ENCODE peak calls at places on chromosomes 2 and 18, in four cellular contexts. One of them, this sample, is unnamed.
A peak's percentile ranks its signal among the peaks of the same experiment; 100 is the strongest.

GRCh38 chr2:233611284-233611683 is 6.1 kb upstream of the UGT1A8 start:
- DNase-seq in astrocyte: no peak
- DNase-seq in heart right ventricle: no peak
- DNase-seq in astrocyte of the hippocampus: no peak
- DNase-seq in this sample: no peak

GRCh38 chr2:171794918-171795317 is 99.1 kb downstream of the SLC25A12 start:
- DNase-seq in astrocyte: no peak
- DNase-seq in heart right ventricle: no peak
- DNase-seq in astrocyte of the hippocampus: peak; percentile 3
- DNase-seq in this sample: no peak

GRCh38 chr2:218079943-218080913 is 11.2 kb downstream of the RUFY4 start:
- DNase-seq in astrocyte: no peak
- DNase-seq in heart right ventricle: no peak
- DNase-seq in astrocyte of the hippocampus: no peak
- DNase-seq in this sample: peak; percentile 43

GRCh38 chr2:26316041-26316440 is 29.9 kb upstream of the SELENOI start:
- DNase-seq in astrocyte: no peak
- DNase-seq in heart right ventricle: no peak
- DNase-seq in astrocyte of the hippocampus: peak; percentile 21
- DNase-seq in this sample: no peak

GRCh38 chr2:232483923-232484627 is 3.6 kb downstream of the ECEL1 start:
- DNase-seq in astrocyte: no peak
- DNase-seq in heart right ventricle: no peak
- DNase-seq in astrocyte of the hippocampus: no peak
- DNase-seq in this sample: no peak

GRCh38 chr18:6521804-6522418 is 107.2 kb upstream of the L3MBTL4 start:
- DNase-seq in astrocyte: peak; percentile 8
- DNase-seq in heart right ventricle: no peak
- DNase-seq in astrocyte of the hippocampus: peak; percentile 62
- DNase-seq in this sample: no peak

GRCh38 chr2:238905721-238906120 is 57.8 kb downstream of the TWIST2 start:
- DNase-seq in astrocyte: no peak
- DNase-seq in heart right ventricle: no peak
- DNase-seq in astrocyte of the hippocampus: no peak
- DNase-seq in this sample: no peak

GRCh38 chr2:191933307-191934105 is 86.6 kb upstream of the CAVIN2 start:
- DNase-seq in astrocyte: peak; percentile 15
- DNase-seq in heart right ventricle: no peak
- DNase-seq in astrocyte of the hippocampus: no peak
- DNase-seq in this sample: no peak

GRCh38 chr18:14189858-14190257 is 57.6 kb upstream of the ZNF519 start:
- DNase-seq in astrocyte: peak; percentile 11
- DNase-seq in heart right ventricle: no peak
- DNase-seq in astrocyte of the hippocampus: no peak
- DNase-seq in this sample: no peak

GRCh38 chr2:191352536-191352935 is 107.3 kb downstream of the MYO1B start:
- DNase-seq in astrocyte: peak; percentile 91
- DNase-seq in heart right ventricle: no peak
- DNase-seq in astrocyte of the hippocampus: peak; percentile 84
- DNase-seq in this sample: no peak

GRCh38 chr2:112092286-112093041 is 37.4 kb downstream of the TMEM87B start:
- DNase-seq in astrocyte: peak; percentile 85
- DNase-seq in heart right ventricle: no peak
- DNase-seq in astrocyte of the hippocampus: peak; percentile 84
- DNase-seq in this sample: no peak

GRCh38 chr2:174846941-174847938 is 83.0 kb upstream of the CHRNA1 start:
- DNase-seq in astrocyte: peak; percentile 96
- DNase-seq in heart right ventricle: no peak
- DNase-seq in astrocyte of the hippocampus: peak; percentile 78
- DNase-seq in this sample: no peak

GRCh38 chr18:10008006-10008647 is 94.3 kb downstream of the VAPA start:
- DNase-seq in astrocyte: no peak
- DNase-seq in heart right ventricle: no peak
- DNase-seq in astrocyte of the hippocampus: no peak
- DNase-seq in this sample: no peak

GRCh38 chr2:239595711-239596110 is 194.9 kb upstream of the HDAC4 start:
- DNase-seq in astrocyte: no peak
- DNase-seq in heart right ventricle: no peak
- DNase-seq in astrocyte of the hippocampus: no peak
- DNase-seq in this sample: no peak

GRCh38 chr18:12308386-12309100 is 502 bp downstream of the TUBB6 start:
- DNase-seq in astrocyte: peak; percentile 75
- DNase-seq in heart right ventricle: peak; percentile 85
- DNase-seq in astrocyte of the hippocampus: peak; percentile 89
- DNase-seq in this sample: peak; percentile 94

GRCh38 chr18:54215069-54215468 is 9.4 kb downstream of the MBD2 start:
- DNase-seq in astrocyte: peak; percentile 36
- DNase-seq in heart right ventricle: no peak
- DNase-seq in astrocyte of the hippocampus: peak; percentile 22
- DNase-seq in this sample: no peak

GRCh38 chr18:58525517-58525916 is 103.4 kb downstream of the ALPK2 start:
- DNase-seq in astrocyte: peak; percentile 57
- DNase-seq in heart right ventricle: no peak
- DNase-seq in astrocyte of the hippocampus: peak; percentile 50
- DNase-seq in this sample: no peak

GRCh38 chr18:47545613-47546012 is 294.2 kb upstream of the SKOR2 start:
- DNase-seq in astrocyte: no peak
- DNase-seq in heart right ventricle: no peak
- DNase-seq in astrocyte of the hippocampus: no peak
- DNase-seq in this sample: no peak